ENCODE peak calls at places on chromosomes 5 and 9, in six cellular contexts. N, G, O, L, D and V are unnamed samples.

GRCh38 chr5:89864941-89865340 is 544.6 kb downstream of the CETN3 start:
- DNase-seq in G (no peak), N (no peak), O (no peak), L (no peak), D (no peak), V (no peak)

GRCh38 chr5:135392256-135392655 is 6.8 kb downstream of the MACROH2A1 start:
- DNase-seq in G (no peak), O (no peak), D (no peak), L (no peak), N (no peak), V (no peak)

GRCh38 chr5:145825751-145826180 is 9.4 kb downstream of the PRELID2 start:
- DNase-seq in N (no peak), G (no peak), D (no peak), L (peak), O (no peak), V (no peak)

GRCh38 chr9:108885643-108886348 is 23.7 kb downstream of the ACTL7A start:
- DNase-seq in N (peak), L (peak), O (no peak), D (no peak), G (peak), V (no peak)

GRCh38 chr9:83956288-83957028 is 23.6 kb downstream of the HNRNPK start:
- DNase-seq in O (peak), D (peak), N (peak), G (peak), L (peak), V (peak)

GRCh38 chr5:66633754-66634153 is 37.6 kb downstream of the MAST4 start:
- DNase-seq in O (no peak), N (no peak), L (no peak), G (no peak), D (no peak), V (no peak)

GRCh38 chr5:175235251-175235963 is 208.6 kb downstream of the DRD1 start:
- DNase-seq in D (no peak), G (no peak), N (no peak), L (no peak), O (no peak), V (no peak)

GRCh38 chr5:93665649-93666048 is 75.8 kb downstream of the POU5F2 start:
- DNase-seq in G (no peak), L (no peak), D (no peak), N (no peak), O (no peak), V (no peak)

GRCh38 chr9:131469951-131470350 is 32.8 kb upstream of the POMT1 start:
- DNase-seq in L (no peak), D (no peak), N (no peak), G (no peak), O (no peak), V (no peak)

GRCh38 chr5:144292029-144292428 is 121.4 kb downstream of the KCTD16 start:
- DNase-seq in G (no peak), D (no peak), O (no peak), N (no peak), L (no peak), V (no peak)

GRCh38 chr9:76562511-76562911 is 103.5 kb downstream of the GCNT1 start:
- DNase-seq in N (no peak), D (no peak), O (no peak), G (no peak), L (peak), V (no peak)

GRCh38 chr5:72245517-72246238 is 74.4 kb downstream of the MRPS27 start:
- DNase-seq in L (no peak), D (no peak), G (no peak), O (no peak), N (no peak), V (no peak)